ENCODE peak calls at places on chromosomes 1 and 21, in eight cellular contexts. S is H1, X is left ventricle myocardium inferior, A is upper lobe of left lung, R is GM23338, M is HepG2, L is A673, T is psoas muscle. C is an unnamed sample.

GRCh38 chr1:27130798-27131197 is 24.1 kb downstream of the SLC9A1 start:
- DNase-seq in L (no peak), T (no peak), S (no peak), M (no peak), X (peak), R (no peak), A (peak), C (no peak)

GRCh38 chr21:31913191-31913608 is 40.4 kb downstream of the HUNK start:
- DNase-seq in R (no peak), S (no peak), M (no peak), T (no peak), L (no peak), X (no peak), A (no peak), C (no peak)

GRCh38 chr1:114094303-114094663 is 59.4 kb downstream of the SYT6 start:
- DNase-seq in A (no peak), M (no peak), L (no peak), T (no peak), X (no peak), R (no peak), S (no peak), C (no peak)

GRCh38 chr21:27423906-27424595 is 457.2 kb upstream of the ADAMTS5 start:
- DNase-seq in R (peak), X (no peak), A (no peak), L (no peak), M (no peak), T (no peak), S (peak), C (no peak)

GRCh38 chr1:147665521-147665920 is 4.8 kb downstream of the ACP6 start:
- DNase-seq in R (peak), X (no peak), S (no peak), L (no peak), M (no peak), A (no peak), T (no peak), C (no peak)

GRCh38 chr1:234969630-234970370 is 158.8 kb downstream of the TOMM20 start:
- DNase-seq in T (peak), S (no peak), R (peak), M (no peak), L (peak), X (peak), A (peak), C (no peak)

GRCh38 chr1:227299688-227300087 is 18.6 kb downstream of the CDC42BPA start:
- DNase-seq in L (no peak), S (no peak), M (no peak), T (no peak), R (no peak), A (no peak), X (no peak), C (peak)

GRCh38 chr1:13661539-13661938 is 38.4 kb upstream of the PRDM2 start:
- DNase-seq in R (no peak), T (no peak), X (no peak), A (no peak), L (no peak), M (no peak), S (no peak), C (peak)

GRCh38 chr21:31117046-31117916 is 79.0 kb upstream of the KRTAP19-8 start:
- DNase-seq in S (no peak), R (no peak), A (no peak), M (no peak), L (peak), X (no peak), T (no peak), C (peak)

GRCh38 chr1:64471724-64472276 is 1.9 kb downstream of the CACHD1 start:
- DNase-seq in S (no peak), T (no peak), M (no peak), R (peak), X (no peak), A (no peak), L (peak), C (no peak)

GRCh38 chr1:157140068-157140588 is 1.9 kb upstream of the ETV3 start:
- DNase-seq in X (no peak), R (peak), L (no peak), S (no peak), A (no peak), M (no peak), T (no peak), C (no peak)

GRCh38 chr1:21064057-21064456 is 112.6 kb downstream of the EIF4G3 start:
- DNase-seq in X (no peak), L (no peak), A (no peak), R (no peak), T (no peak), M (no peak), S (no peak), C (no peak)

GRCh38 chr1:33388989-33389771 is 41.7 kb downstream of the PHC2 start:
- DNase-seq in A (no peak), S (no peak), X (peak), R (no peak), L (no peak), T (no peak), M (no peak), C (no peak)

GRCh38 chr1:197868751-197869501 is 33.5 kb upstream of the C1orf53 start:
- DNase-seq in M (peak), S (peak), T (no peak), A (peak), X (no peak), L (peak), R (peak), C (peak)

GRCh38 chr1:9852410-9853301 is 28.9 kb upstream of the CLSTN1 start:
- DNase-seq in A (no peak), S (no peak), L (peak), T (no peak), X (no peak), M (no peak), R (no peak), C (peak)

GRCh38 chr1:162916407-162916806 is 55.4 kb upstream of the CCDC190 start:
- DNase-seq in T (no peak), A (no peak), L (no peak), R (no peak), S (no peak), X (no peak), M (no peak), C (no peak)

GRCh38 chr1:156656779-156657160 is 14.9 kb downstream of the BCAN start:
- DNase-seq in L (no peak), M (no peak), R (peak), X (no peak), A (no peak), T (peak), S (no peak), C (no peak)

GRCh38 chr1:220487297-220487820 is 40.6 kb upstream of the MARK1 start:
- DNase-seq in L (peak), S (no peak), A (no peak), X (no peak), T (no peak), M (no peak), R (peak), C (peak)

GRCh38 chr1:227273557-227273956 is 44.7 kb downstream of the CDC42BPA start:
- DNase-seq in L (peak), R (peak), A (no peak), T (no peak), S (no peak), M (peak), X (no peak), C (peak)

GRCh38 chr1:41504126-41505035 is 19.9 kb upstream of the EDN2 start:
- DNase-seq in R (no peak), A (peak), T (no peak), X (no peak), M (no peak), S (no peak), L (peak), C (peak)

GRCh38 chr1:231639819-231640218 is 13.2 kb downstream of the DISC1 start:
- DNase-seq in X (no peak), S (no peak), T (no peak), L (no peak), M (no peak), R (no peak), A (no peak), C (no peak)

GRCh38 chr1:3055051-3055450 is 14.0 kb upstream of the PRDM16 start:
- DNase-seq in R (no peak), S (no peak), A (no peak), L (no peak), X (no peak), M (no peak), T (no peak), C (no peak)

GRCh38 chr1:181969902-181970301 is 91.6 kb downstream of the ZNF648 start:
- DNase-seq in L (no peak), R (peak), S (peak), A (no peak), T (no peak), X (no peak), M (no peak), C (no peak)

GRCh38 chr21:35503646-35504045 is 454.5 kb upstream of the RUNX1 start:
- DNase-seq in M (no peak), T (no peak), L (no peak), R (no peak), A (no peak), X (no peak), S (no peak), C (no peak)

GRCh38 chr1:51661081-51661518 is 44.2 kb downstream of the OSBPL9 start:
- DNase-seq in X (no peak), R (no peak), A (no peak), S (no peak), T (no peak), L (peak), M (no peak), C (peak)

GRCh38 chr1:29670752-29671151 is 434.4 kb downstream of the PTPRU start:
- DNase-seq in L (no peak), R (no peak), X (no peak), M (no peak), S (no peak), T (no peak), A (peak), C (no peak)

GRCh38 chr1:245880754-245881403 is 626.2 kb downstream of the SMYD3 start:
- DNase-seq in S (no peak), A (no peak), L (no peak), T (no peak), M (no peak), X (no peak), R (no peak), C (no peak)

GRCh38 chr1:181296180-181296579 is 187.1 kb upstream of the CACNA1E start:
- DNase-seq in M (no peak), R (no peak), T (no peak), S (no peak), A (no peak), X (no peak), L (no peak), C (no peak)

GRCh38 chr1:28031173-28031572 is 57.2 kb downstream of the EYA3 start:
- DNase-seq in R (no peak), A (no peak), M (no peak), L (no peak), T (no peak), X (no peak), S (no peak), C (no peak)

GRCh38 chr1:25996966-25997758 is 701 bp downstream of the PAFAH2 start:
- DNase-seq in A (peak), M (peak), L (peak), X (no peak), T (no peak), S (no peak), R (no peak), C (no peak)

GRCh38 chr21:45830221-45830640 is 151.3 kb upstream of the COL6A1 start:
- DNase-seq in A (no peak), T (no peak), S (no peak), M (no peak), R (no peak), L (no peak), X (no peak), C (no peak)

GRCh38 chr1:229557913-229558414 is 543 bp downstream of the ABCB10 start:
- DNase-seq in S (no peak), T (peak), R (peak), X (peak), A (peak), L (peak), M (peak), C (peak)

GRCh38 chr1:17307946-17308345 is at the start of gene PADI4:
- DNase-seq in T (no peak), L (no peak), S (no peak), R (no peak), X (no peak), M (no peak), A (peak), C (no peak)

GRCh38 chr1:213369465-213369864 is 318.4 kb downstream of the RPS6KC1 start:
- DNase-seq in A (no peak), M (no peak), L (no peak), R (no peak), T (no peak), X (no peak), S (no peak), C (no peak)

GRCh38 chr21:32370971-32371766 is 21.6 kb downstream of the URB1 start:
- DNase-seq in S (no peak), X (no peak), R (no peak), M (no peak), L (no peak), A (no peak), T (no peak), C (no peak)

DNA sequence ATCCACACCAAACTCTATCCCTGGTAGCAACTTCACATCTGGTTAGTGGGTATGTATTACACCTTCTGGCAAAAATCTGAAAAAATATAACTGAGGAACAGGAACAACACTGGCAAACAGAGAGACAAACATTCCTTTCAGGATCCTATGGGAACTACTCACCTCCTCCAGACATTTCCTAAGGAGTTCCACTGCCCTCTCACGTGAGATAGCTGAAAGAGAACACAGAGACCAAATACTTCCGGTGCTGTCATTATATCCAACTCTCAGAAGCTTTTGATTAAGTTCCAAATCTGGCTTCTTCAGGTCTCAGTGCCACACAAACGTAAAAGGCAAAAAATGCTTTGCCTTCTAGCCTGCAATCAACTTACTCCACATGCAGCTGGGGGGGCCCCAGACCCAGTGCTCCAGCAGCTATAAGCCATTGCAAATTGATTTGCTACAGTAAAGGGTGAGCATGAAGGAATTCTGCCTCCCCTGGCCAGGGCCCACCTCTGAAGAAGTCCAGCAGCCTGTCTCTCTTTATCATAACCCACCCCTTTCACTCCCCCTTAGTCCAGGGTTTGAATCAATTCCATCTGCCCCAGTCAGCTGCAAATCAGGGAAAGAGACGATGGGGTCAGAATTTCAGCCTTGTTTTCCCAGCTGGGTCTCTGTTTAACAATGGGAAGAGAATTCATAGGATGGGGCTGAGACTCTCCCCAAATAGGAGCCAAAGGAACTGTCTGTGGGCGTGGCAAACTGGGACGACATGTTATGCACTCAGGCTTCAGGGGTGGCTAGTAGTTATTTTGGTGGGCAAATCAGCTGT is 32.2 kb downstream of the TFAP2E start:
- DNase-seq in T (no peak), M (no peak), R (no peak), A (no peak), X (no peak), S (no peak), L (no peak), C (no peak)
- H3K27ac ChIP-seq in T (no peak), M (no peak), R (peak), A (no peak), X (no peak), S (no peak), L (no peak), C (no peak)

GRCh38 chr21:16942703-16943102 is 570.1 kb upstream of the CXADR start:
- DNase-seq in M (peak), X (no peak), S (peak), R (peak), T (no peak), A (no peak), L (peak), C (no peak)
- TF ChIP-seq CTCF in M (peak), X (peak), S (peak), R (peak), T (no peak), A (no peak), L (peak), C (no peak)

DNA sequence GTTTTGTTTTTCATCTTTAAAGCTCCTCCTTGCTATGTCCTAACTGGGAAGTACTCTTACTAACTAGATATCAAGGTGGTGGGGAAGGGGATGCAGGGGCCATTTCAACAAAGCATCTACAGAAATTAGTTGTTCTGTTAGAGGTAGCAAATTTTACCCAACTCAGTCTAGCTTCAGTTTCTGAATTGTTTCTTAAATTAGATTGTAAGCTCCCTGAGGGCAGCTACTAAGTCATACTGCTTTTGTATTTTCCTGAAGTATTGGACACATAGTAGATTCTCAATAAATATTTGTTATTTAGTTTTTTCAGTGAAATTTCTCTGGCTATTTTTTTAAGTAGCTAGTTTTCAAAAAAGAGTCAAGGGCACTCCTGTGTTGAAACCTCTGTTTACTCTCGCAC is 1.8 kb downstream of the UBAP2L start:
- DNase-seq in L (no peak), S (no peak), X (no peak), R (no peak), A (no peak), M (no peak), T (no peak), C (no peak)
- H3K27ac ChIP-seq in L (peak), S (no peak), X (peak), R (peak), A (peak), M (no peak), T (peak), C (no peak)

GRCh38 chr1:46622341-46622740 is 5.7 kb upstream of the MOB3C start:
- DNase-seq in S (no peak), A (no peak), X (no peak), M (peak), L (peak), T (no peak), R (peak), C (peak)
- TF ChIP-seq CTCF in S (peak), A (peak), X (peak), M (peak), L (peak), T (peak), R (peak), C (no peak)

DNA sequence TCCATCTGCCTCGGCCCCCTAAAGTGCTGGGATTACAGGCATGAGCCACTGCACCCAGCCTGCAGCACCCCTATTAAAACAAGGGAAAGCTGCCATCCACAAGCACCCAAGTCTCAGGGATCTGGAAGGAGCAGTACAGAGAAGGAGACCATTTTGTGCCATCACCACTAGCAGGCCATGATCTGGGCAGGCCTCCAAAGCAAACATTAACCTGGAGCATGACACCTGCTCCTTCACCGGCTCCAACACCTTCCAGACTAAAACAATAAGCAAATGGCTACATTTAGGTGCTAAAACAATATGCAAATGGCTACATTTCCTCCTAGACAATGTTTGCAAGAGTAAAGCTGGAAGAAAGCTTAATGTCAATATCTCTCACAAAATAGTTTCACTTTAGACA is 16.7 kb downstream of the MEAF6 start:
- DNase-seq in A (peak), T (no peak), X (no peak), R (no peak), L (no peak), M (no peak), S (no peak), C (no peak)
- H3K27ac ChIP-seq in A (no peak), T (no peak), X (no peak), R (no peak), L (no peak), M (no peak), S (no peak), C (peak)

C was measured in RWPE1.